ENCODE peak calls at places on chromosome 7, in ten cellular contexts. H, T, U, D, M, Z, F, X, Y and J are unnamed samples. For H3K36me3, the result is how much of the 10 kb centered on the place peaks cover.

GRCh38 chr7:116588641-116589594 is 64.1 kb downstream of the CAV1 start:
- DNase-seq in H (no peak), T (peak), U (no peak), D (peak), M (peak), Z (peak), F (peak), X (no peak), Y (peak), J (no peak)

GRCh38 chr7:1448958-1449357 is 10.3 kb downstream of the MICALL2 start:
- DNase-seq in H (no peak), T (no peak), U (no peak), D (no peak), M (no peak), Z (no peak), F (no peak), X (no peak), Y (no peak), J (no peak)

GRCh38 chr7:81064446-81064845 is 145.6 kb upstream of the SEMA3C start:
- DNase-seq in H (no peak), T (no peak), U (no peak), D (peak), M (no peak), Z (peak), F (peak), X (peak), Y (no peak), J (no peak)

GRCh38 chr7:3544202-3544601 is 243.2 kb downstream of the SDK1 start:
- DNase-seq in H (peak), T (no peak), U (no peak), D (no peak), M (peak), Z (no peak), F (peak), X (no peak), Y (no peak), J (no peak)

GRCh38 chr7:22597845-22598244 is 97.9 kb upstream of the STEAP1B start:
- DNase-seq in H (no peak), T (peak), U (no peak), D (peak), M (no peak), Z (no peak), F (no peak), X (no peak), Y (no peak), J (no peak)

GRCh38 chr7:1078985-1079384 is 8.9 kb upstream of the GPER1 start:
- DNase-seq in H (no peak), T (no peak), U (no peak), D (no peak), M (no peak), Z (no peak), F (no peak), X (no peak), Y (no peak), J (no peak)

GRCh38 chr7:105672820-105673219 is 91.5 kb upstream of the EFCAB10 start:
- DNase-seq in H (peak), T (no peak), U (no peak), D (no peak), M (no peak), Z (no peak), F (no peak), X (no peak), Y (no peak), J (no peak)

GRCh38 chr7:4042402-4042801 is 639.7 kb upstream of the FOXK1 start:
- DNase-seq in H (peak), T (no peak), U (no peak), D (no peak), M (no peak), Z (no peak), F (no peak), X (no peak), Y (no peak), J (no peak)

GRCh38 chr7:17660116-17660515 is 280.2 kb downstream of the SNX13 start:
- DNase-seq in H (no peak), T (peak), U (no peak), D (peak), M (no peak), Z (no peak), F (no peak), X (no peak), Y (no peak), J (no peak)

GRCh38 chr7:24700446-24701044 is 56.7 kb downstream of the GSDME start:
- DNase-seq in H (no peak), T (peak), U (no peak), D (peak), M (no peak), Z (no peak), F (peak), X (no peak), Y (no peak), J (no peak)

GRCh38 chr7:41710838-41711237 is 7.9 kb upstream of the INHBA start:
- DNase-seq in H (no peak), T (no peak), U (no peak), D (no peak), M (no peak), Z (no peak), F (no peak), X (no peak), Y (no peak), J (no peak)

GRCh38 chr7:41709621-41710020 is 6.7 kb upstream of the INHBA start:
- DNase-seq in H (no peak), T (peak), U (no peak), D (peak), M (no peak), Z (no peak), F (no peak), X (no peak), Y (no peak), J (no peak)

GRCh38 chr7:41715000-41715399 is 12.1 kb upstream of the INHBA start:
- DNase-seq in H (no peak), T (no peak), U (no peak), D (no peak), M (no peak), Z (no peak), F (no peak), X (no peak), Y (no peak), J (no peak)

GRCh38 chr7:41708621-41709358 is 5.9 kb upstream of the INHBA start:
- DNase-seq in H (no peak), T (peak), U (no peak), D (peak), M (no peak), Z (no peak), F (no peak), X (no peak), Y (no peak), J (no peak)

DNA sequence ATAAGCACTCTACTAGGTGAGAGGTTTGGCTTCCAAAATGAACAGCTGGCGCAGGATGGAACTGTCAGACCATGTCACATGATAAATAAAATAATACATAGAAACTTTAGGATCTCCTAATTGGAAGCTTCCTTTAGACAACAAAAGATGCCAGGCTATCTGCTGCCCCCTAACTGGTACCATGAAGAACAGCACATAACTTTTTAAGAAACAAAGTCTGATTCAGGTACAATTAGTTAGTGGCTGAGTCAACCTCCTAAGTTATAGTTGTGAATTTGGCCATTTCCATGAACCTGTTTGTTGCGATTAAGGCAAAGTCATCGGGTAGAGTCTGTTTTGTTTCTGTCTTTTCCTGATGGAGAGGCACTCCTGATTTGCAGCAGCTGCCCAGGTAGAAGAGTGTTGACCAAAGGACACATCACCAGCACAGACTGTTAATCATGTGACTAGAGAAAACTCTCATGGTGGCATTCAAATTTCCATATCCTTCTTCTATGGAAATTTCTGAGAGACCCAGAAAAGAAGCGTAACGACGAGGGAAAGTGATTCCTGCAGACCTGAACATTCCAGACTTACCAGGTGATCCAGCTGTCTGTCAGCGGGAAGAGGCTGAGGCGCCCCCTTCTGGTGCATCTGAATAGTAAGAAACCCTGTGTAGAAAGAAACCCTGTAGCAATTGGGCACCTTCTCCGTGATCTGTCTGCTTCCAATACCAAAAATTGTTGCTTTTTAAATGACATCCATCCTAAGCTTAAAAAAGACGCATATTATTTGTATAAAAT is 8.6 kb upstream of the INHBA start:
- DNase-seq in H (peak), T (no peak), U (peak), D (peak), M (peak), Z (peak), F (peak), X (peak), Y (peak), J (no peak)
- TF ChIP-seq CTCF in H (peak), T (peak), U (peak), D (peak), M (peak), Z (peak), F (peak), X (no peak), Y (peak), J (peak)

DNA sequence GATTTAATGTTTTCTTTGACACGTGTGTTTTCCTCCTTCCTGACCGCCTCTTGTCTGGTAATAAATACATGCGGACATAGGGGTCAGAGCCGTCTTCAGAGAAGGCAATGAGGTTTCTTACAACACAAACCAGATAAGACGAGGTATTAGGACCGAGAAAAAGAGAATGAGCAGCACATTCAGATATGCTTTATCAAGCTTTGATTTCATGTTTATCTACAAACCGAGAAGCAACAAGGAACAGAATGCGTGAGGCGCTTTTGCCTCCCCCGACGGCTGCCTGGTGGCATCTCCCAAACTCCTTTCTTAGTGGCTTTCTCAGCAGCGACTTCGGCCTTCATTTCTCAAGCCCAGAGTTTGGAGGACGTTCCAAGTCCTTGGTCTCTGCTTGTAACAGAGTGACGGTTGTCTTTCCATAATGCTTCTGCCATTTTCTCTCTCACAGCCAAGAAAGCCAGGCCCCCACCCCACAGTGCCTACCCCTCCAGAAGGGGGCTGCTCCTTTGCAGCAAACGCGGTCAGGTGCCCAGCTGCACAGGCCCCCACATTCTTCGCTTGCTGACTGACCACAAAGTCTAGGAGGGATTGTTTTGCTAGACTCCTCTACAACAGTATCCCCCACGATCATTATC is 32.6 kb upstream of the NCAPG2 start:
- DNase-seq in H (no peak), T (no peak), U (no peak), D (no peak), M (no peak), Z (no peak), F (no peak), X (no peak), Y (no peak), J (no peak)
- H3K36me3 ChIP-seq in H (half or more), T (under half), U (half or more), D (under half), M (under half), Z (under half), F (under half), X (under half), Y (half or more), J (half or more)

GRCh38 chr7:110446658-110447057 is 644.3 kb upstream of the LRRN3 start:
- DNase-seq in H (no peak), T (no peak), U (no peak), D (no peak), M (no peak), Z (no peak), F (no peak), X (no peak), Y (no peak), J (no peak)

GRCh38 chr7:110442386-110442837 is 648.5 kb upstream of the LRRN3 start:
- DNase-seq in H (peak), T (no peak), U (no peak), D (no peak), M (peak), Z (peak), F (peak), X (no peak), Y (peak), J (no peak)
- TF ChIP-seq CTCF in H (peak), T (peak), U (peak), D (peak), M (peak), Z (peak), F (peak), X (no peak), Y (peak), J (peak)

GRCh38 chr7:143390773-143391114 is 9.6 kb downstream of the ZYX start:
- DNase-seq in H (peak), T (no peak), U (no peak), D (no peak), M (no peak), Z (no peak), F (no peak), X (no peak), Y (no peak), J (no peak)

GRCh38 chr7:143390098-143390772 is 9.1 kb downstream of the ZYX start:
- DNase-seq in H (peak), T (no peak), U (no peak), D (no peak), M (no peak), Z (no peak), F (no peak), X (no peak), Y (no peak), J (no peak)

GRCh38 chr7:143388491-143389101 is 7.5 kb downstream of the ZYX start:
- DNase-seq in H (peak), T (no peak), U (no peak), D (no peak), M (peak), Z (no peak), F (no peak), X (no peak), Y (no peak), J (no peak)

GRCh38 chr7:143388051-143388450 is 6.9 kb downstream of the ZYX start:
- DNase-seq in H (no peak), T (no peak), U (no peak), D (no peak), M (no peak), Z (no peak), F (no peak), X (no peak), Y (no peak), J (no peak)

GRCh38 chr7:143389316-143390097 is 8.4 kb downstream of the ZYX start:
- DNase-seq in H (peak), T (no peak), U (no peak), D (no peak), M (no peak), Z (no peak), F (no peak), X (no peak), Y (peak), J (no peak)
- H3K36me3 ChIP-seq in H (half or more), T (half or more), U (half or more), D (half or more), M (under half), Z (under half), F (under half), X (under half), Y (half or more), J (under half)

GRCh38 chr7:98335411-98335977 is 54.0 kb downstream of the BRI3 start:
- DNase-seq in H (no peak), T (no peak), U (no peak), D (no peak), M (no peak), Z (no peak), F (no peak), X (no peak), Y (no peak), J (peak)
- TF ChIP-seq CTCF in H (no peak), T (no peak), U (no peak), D (no peak), M (no peak), Z (no peak), F (no peak), X (no peak), Y (no peak), J (no peak)

DNA sequence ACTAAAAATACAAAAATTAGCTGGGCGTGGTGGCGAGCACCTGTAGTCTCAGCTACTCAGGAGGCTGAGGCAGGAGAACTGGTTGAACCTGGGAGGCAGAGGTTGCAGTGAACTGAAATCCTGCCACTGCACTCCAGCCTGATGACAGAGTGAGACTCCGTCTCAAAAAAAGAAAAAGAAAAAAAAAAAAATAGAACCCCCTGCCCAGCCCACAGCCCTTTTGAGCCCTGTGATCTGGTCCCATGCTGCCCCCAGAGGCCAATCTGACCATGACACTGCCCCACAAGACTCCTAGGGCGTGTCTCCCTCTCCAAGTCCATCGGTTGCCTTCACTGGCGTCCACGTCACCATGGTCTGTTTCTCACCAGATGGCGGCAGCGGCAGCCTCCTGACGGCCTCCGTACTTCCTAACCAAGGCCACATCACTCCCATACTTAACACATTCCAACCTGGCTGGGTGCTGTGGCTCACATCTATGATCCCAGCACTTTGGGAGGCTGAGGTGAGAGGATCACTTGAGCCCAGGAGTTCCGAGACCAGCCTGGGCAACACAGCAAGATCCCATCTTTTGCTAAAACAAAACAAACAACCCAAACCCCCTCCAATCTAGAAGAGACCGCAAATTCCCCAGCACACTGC is 18.0 kb downstream of the STX1A start:
- DNase-seq in H (peak), T (peak), U (no peak), D (peak), M (peak), Z (peak), F (peak), X (no peak), Y (peak), J (no peak)
- H3K36me3 ChIP-seq in H (under half), T (under half), U (under half), D (under half), M (under half), Z (under half), F (under half), X (under half), Y (half or more), J (under half)

GRCh38 chr7:142372727-142373126 is 114.9 kb upstream of the PRSS58 start:
- DNase-seq in H (no peak), T (no peak), U (no peak), D (no peak), M (no peak), Z (no peak), F (no peak), X (no peak), Y (no peak), J (no peak)

GRCh38 chr7:142379445-142379844 is 121.6 kb upstream of the PRSS58 start:
- DNase-seq in H (no peak), T (no peak), U (no peak), D (no peak), M (no peak), Z (no peak), F (no peak), X (no peak), Y (no peak), J (no peak)

GRCh38 chr7:142376356-142376997 is 118.6 kb upstream of the PRSS58 start:
- DNase-seq in H (no peak), T (no peak), U (no peak), D (peak), M (no peak), Z (no peak), F (no peak), X (no peak), Y (no peak), J (no peak)

GRCh38 chr7:142377567-142377966 is 119.7 kb upstream of the PRSS58 start:
- DNase-seq in H (no peak), T (no peak), U (no peak), D (no peak), M (no peak), Z (no peak), F (no peak), X (no peak), Y (no peak), J (no peak)

DNA sequence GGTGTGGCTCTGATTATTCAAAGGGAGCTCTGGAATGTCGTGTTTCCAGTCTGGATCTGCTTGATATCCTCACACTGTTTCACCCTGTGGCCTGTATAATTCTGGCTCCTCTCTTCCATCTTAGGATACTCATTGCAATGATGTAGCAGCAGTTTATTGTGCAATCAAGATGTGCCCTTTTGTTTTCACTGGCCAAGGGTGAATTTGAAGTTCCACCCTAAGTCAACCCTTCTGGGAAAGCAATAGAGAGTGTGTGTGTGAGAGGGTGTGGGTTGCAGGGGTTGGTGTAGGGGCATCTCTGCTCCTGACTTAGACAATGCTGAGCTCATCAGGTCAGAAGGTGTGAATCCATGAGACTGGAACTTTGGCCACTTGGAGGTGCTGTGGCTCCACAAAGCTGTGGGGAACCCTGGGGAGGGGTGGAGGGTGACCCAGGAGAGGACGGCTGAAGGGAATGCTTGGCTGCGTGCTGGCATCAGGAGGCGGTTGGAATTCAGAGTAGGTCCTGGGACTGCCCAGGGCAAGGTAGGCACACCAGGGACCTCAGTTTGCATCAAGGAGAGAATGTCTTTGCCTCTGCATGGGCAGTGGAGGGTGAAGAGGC is 118.0 kb upstream of the PRSS58 start:
- DNase-seq in H (peak), T (no peak), U (no peak), D (no peak), M (peak), Z (peak), F (peak), X (no peak), Y (peak), J (no peak)
- TF ChIP-seq CTCF in H (peak), T (no peak), U (no peak), D (peak), M (peak), Z (peak), F (peak), X (no peak), Y (peak), J (no peak)

GRCh38 chr7:44113764-44114354 is 9.5 kb downstream of the POLD2 start:
- DNase-seq in H (no peak), T (no peak), U (no peak), D (no peak), M (no peak), Z (no peak), F (no peak), X (no peak), Y (no peak), J (no peak)
- H3K36me3 ChIP-seq in H (under half), T (under half), U (half or more), D (under half), M (under half), Z (under half), F (under half), X (under half), Y (under half), J (under half)

GRCh38 chr7:114663502-114663901 is 248.9 kb downstream of the FOXP2 start:
- DNase-seq in H (no peak), T (peak), U (no peak), D (peak), M (peak), Z (peak), F (peak), X (no peak), Y (no peak), J (no peak)
- TF ChIP-seq CTCF in H (peak), T (peak), U (no peak), D (peak), M (peak), Z (peak), F (peak), X (no peak), Y (no peak), J (no peak)